ENCODE peak calls at places on chromosomes 16 and 17, in nine cellular contexts. Z is GM23248, H is hepatocyte, Y is MM.1S, Q is OCI-LY7, D is GM23338, P is SK-N-SH, L is HCT116, M is PC-3. F is an unnamed sample.

GRCh38 chr17:57305329-57305728 is 49.0 kb downstream of the MSI2 start:
- DNase-seq in Y (no peak), D (no peak), H (no peak), M (no peak), Z (no peak), Q (no peak), P (no peak), L (no peak), F (no peak)

GRCh38 chr17:45284176-45285140 is 22.6 kb upstream of the SPATA32 start:
- DNase-seq in H (no peak), D (peak), Z (no peak), P (no peak), L (no peak), M (peak), Q (peak), Y (peak), F (peak)

GRCh38 chr16:49148410-49148809 is 133.2 kb downstream of the CBLN1 start:
- DNase-seq in D (no peak), Z (no peak), P (no peak), L (no peak), Q (peak), M (no peak), H (no peak), Y (peak), F (no peak)

GRCh38 chr17:62891659-62892058 is 74.4 kb upstream of the TANC2 start:
- DNase-seq in Q (no peak), Y (no peak), P (no peak), Z (no peak), H (no peak), M (no peak), D (no peak), L (no peak), F (no peak)

GRCh38 chr17:66255112-66255511 is 25.9 kb upstream of the APOH start:
- DNase-seq in Y (peak), Q (peak), H (peak), Z (peak), L (peak), D (peak), P (peak), M (peak), F (peak)

GRCh38 chr17:41416478-41416877 is 7.9 kb downstream of the KRT37 start:
- DNase-seq in D (no peak), Z (no peak), H (no peak), Q (no peak), L (no peak), M (no peak), Y (no peak), P (no peak), F (no peak)

GRCh38 chr17:65662166-65662565 is 100.7 kb upstream of the AXIN2 start:
- DNase-seq in Q (no peak), Y (no peak), M (no peak), L (no peak), D (no peak), P (no peak), H (no peak), Z (peak), F (no peak)

GRCh38 chr17:63433746-63434591 is 12.1 kb downstream of the CYB561 start:
- DNase-seq in L (no peak), Q (no peak), M (peak), Z (peak), Y (no peak), P (peak), D (no peak), H (peak), F (no peak)

GRCh38 chr17:63439682-63440081 is 6.4 kb downstream of the CYB561 start:
- DNase-seq in M (peak), L (no peak), Y (peak), Q (no peak), D (no peak), Z (peak), P (no peak), H (no peak), F (no peak)

GRCh38 chr16:53115773-53116172 is 61.0 kb downstream of the CHD9 start:
- DNase-seq in P (no peak), D (no peak), L (no peak), Z (no peak), M (no peak), Q (no peak), H (no peak), Y (no peak), F (no peak)

GRCh38 chr17:28716740-28717577 is 709 bp downstream of the RAB34 start:
- DNase-seq in L (no peak), Q (no peak), Y (no peak), M (peak), D (peak), Z (peak), P (no peak), H (peak), F (peak)

GRCh38 chr17:29659155-29659554 is 36.4 kb upstream of the CORO6 start:
- DNase-seq in M (no peak), Y (no peak), H (no peak), L (no peak), Q (no peak), Z (no peak), D (no peak), P (no peak), F (no peak)

GRCh38 chr17:47218896-47219430 is 9.8 kb downstream of the MYL4 start:
- DNase-seq in Z (no peak), Q (peak), L (no peak), D (no peak), P (peak), Y (no peak), H (no peak), M (no peak), F (no peak)

GRCh38 chr17:58247511-58248363 is 9.4 kb downstream of the LPO start:
- DNase-seq in L (no peak), D (no peak), Z (no peak), Q (no peak), P (no peak), M (no peak), Y (no peak), H (no peak), F (no peak)

GRCh38 chr16:49489686-49490320 is 116.2 kb downstream of the C16orf78 start:
- DNase-seq in L (no peak), D (no peak), Z (no peak), P (no peak), Y (no peak), Q (peak), M (no peak), H (no peak), F (no peak)

GRCh38 chr16:23508589-23509440 is 1.5 kb downstream of the GGA2 start:
- DNase-seq in H (peak), D (peak), Z (peak), L (no peak), M (peak), P (no peak), Y (no peak), Q (peak), F (peak)

GRCh38 chr17:39730095-39730921 is at the start of gene MIEN1:
- DNase-seq in L (peak), D (peak), Z (peak), Q (peak), P (peak), M (peak), H (peak), Y (peak), F (peak)

GRCh38 chr16:22008215-22009142 is 568 bp downstream of the MOSMO start:
- DNase-seq in P (peak), M (no peak), L (no peak), Z (peak), D (peak), H (peak), Y (no peak), Q (peak), F (peak)

GRCh38 chr17:31167111-31167510 is 72.3 kb downstream of the NF1 start:
- DNase-seq in M (no peak), L (no peak), D (no peak), Y (no peak), P (no peak), H (no peak), Q (no peak), Z (no peak), F (no peak)

GRCh38 chr17:51353296-51353695 is 93.0 kb downstream of the UTP18 start:
- DNase-seq in Y (no peak), H (peak), D (no peak), P (no peak), M (no peak), Q (no peak), Z (no peak), L (no peak), F (no peak)
- H3K4me3 ChIP-seq in Y (no peak), H (no peak), D (no peak), P (no peak), M (no peak), Q (no peak), Z (no peak), L (no peak), F (no peak)

GRCh38 chr17:81387235-81388060 is 7.8 kb upstream of the BAHCC1 start:
- DNase-seq in Q (no peak), M (peak), Z (peak), H (peak), Y (no peak), D (peak), P (peak), L (no peak), F (peak)
- TF ChIP-seq EZH2phosphoT487 in Q (no peak), M (no peak), Z (no peak), H (no peak), Y (no peak), D (no peak), P (no peak), L (no peak), F (no peak)

GRCh38 chr17:4186244-4186920 is 43.4 kb downstream of the CYB5D2 start:
- DNase-seq in H (no peak), P (no peak), Q (no peak), D (no peak), Z (no peak), M (no peak), L (no peak), Y (no peak), F (no peak)

GRCh38 chr17:4185656-4186055 is 42.7 kb downstream of the CYB5D2 start:
- DNase-seq in M (no peak), Z (no peak), Q (no peak), L (no peak), P (no peak), Y (no peak), D (no peak), H (no peak), F (no peak)

GRCh38 chr17:4188076-4188475 is 45.1 kb downstream of the CYB5D2 start:
- DNase-seq in D (no peak), L (no peak), M (no peak), Q (no peak), P (no peak), Z (no peak), Y (no peak), H (no peak), F (no peak)

GRCh38 chr17:4187076-4187475 is 44.1 kb downstream of the CYB5D2 start:
- DNase-seq in Q (no peak), Y (no peak), P (no peak), D (peak), Z (no peak), M (no peak), L (no peak), H (no peak), F (peak)

DNA sequence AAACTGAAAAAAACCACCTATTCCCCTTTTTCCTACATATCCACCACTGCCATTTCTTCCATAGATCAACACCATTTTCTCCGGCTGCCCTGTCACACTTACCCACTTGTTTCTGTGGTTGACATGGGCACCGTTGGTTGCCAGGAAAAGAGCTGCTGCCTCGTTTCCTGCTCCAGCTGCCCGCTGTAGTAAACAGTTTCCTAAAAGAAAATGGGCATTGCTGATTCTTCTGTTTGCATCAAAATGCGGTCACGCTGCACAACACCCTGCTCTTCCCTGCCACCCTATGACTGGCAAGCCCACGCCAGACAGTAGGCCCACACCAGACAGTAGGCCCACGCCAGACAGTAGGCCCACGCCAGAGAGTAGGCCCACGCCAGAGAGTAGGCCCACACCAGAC is 46.3 kb downstream of the CYB5D2 start:
- DNase-seq in Z (no peak), Q (no peak), H (no peak), Y (no peak), M (no peak), D (no peak), P (no peak), L (no peak), F (no peak)
- H2AFZ ChIP-seq in Z (no peak), Q (no peak), H (no peak), Y (no peak), M (no peak), D (no peak), P (no peak), L (no peak), F (no peak)

DNA sequence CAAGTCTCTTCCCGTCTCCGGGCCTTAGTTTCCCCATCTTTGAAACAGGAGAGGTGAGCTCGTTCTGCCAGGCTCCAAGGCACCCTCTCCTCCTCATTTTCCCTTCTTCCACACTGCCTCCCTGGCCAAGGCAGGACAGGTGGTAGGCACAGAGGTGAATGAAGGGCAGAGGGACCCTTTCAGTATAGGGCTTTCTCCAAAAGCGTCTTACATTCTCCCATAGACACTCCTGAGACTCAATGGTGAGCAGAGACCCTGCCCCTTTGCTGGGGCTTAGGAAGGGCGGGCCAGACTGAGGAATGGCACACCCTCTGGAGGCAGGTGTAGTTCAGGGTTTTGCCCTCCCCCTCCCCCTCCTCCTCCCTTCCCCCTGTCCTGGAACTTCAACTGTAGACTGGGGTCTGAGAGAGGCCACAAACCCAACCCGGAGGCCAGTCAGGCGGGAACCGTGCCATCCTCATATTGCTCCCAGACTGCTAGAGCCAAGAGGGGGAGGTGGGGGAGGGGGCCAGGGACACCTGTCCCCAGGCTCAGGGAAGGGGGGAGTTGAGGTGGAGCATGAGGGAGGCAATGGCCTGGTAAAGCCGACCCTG is 1.9 kb downstream of the PLEKHH3 start:
- DNase-seq in H (no peak), Y (no peak), D (peak), L (no peak), Z (no peak), Q (peak), M (no peak), P (no peak), F (peak)
- H3K4me3 ChIP-seq in H (peak), Y (peak), D (peak), L (peak), Z (peak), Q (peak), M (peak), P (peak), F (peak)

GRCh38 chr16:59169168-59169567 is 435.1 kb upstream of the GOT2 start:
- DNase-seq in L (no peak), H (no peak), D (peak), Y (no peak), Z (no peak), P (no peak), M (no peak), Q (no peak), F (no peak)

GRCh38 chr16:59168715-59169114 is 434.6 kb upstream of the GOT2 start:
- DNase-seq in L (no peak), D (no peak), M (no peak), P (no peak), H (no peak), Z (no peak), Q (no peak), Y (no peak), F (no peak)

GRCh38 chr16:59170065-59170712 is 436.1 kb upstream of the GOT2 start:
- DNase-seq in M (no peak), H (no peak), D (peak), Q (no peak), Z (no peak), P (no peak), L (no peak), Y (no peak), F (no peak)

DNA sequence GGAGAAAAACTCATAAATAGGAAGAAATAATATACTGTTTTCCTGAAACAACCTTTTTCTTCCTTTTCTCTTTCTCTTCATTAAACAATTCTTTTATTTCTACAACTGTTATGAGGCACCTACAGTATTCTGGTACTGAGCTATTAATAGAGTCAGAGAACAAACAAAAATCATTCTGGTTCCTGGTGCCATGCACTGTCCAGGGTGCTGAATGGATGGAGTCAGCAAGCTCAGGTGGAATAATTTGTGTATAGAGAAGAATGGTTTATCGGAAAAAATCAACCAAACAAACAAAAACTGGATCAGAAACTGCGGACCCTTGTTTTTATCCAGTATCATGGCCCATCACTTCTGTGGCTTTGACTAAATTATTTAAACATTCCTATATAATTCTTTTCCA is 430.3 kb upstream of the GOT2 start:
- DNase-seq in H (peak), M (no peak), P (no peak), Y (no peak), Z (peak), Q (no peak), D (peak), L (no peak), F (peak)
- TF ChIP-seq EZH2phosphoT487 in H (no peak), M (no peak), P (no peak), Y (no peak), Z (no peak), Q (no peak), D (no peak), L (no peak), F (no peak)

GRCh38 chr16:58863761-58864160 is 129.6 kb upstream of the GOT2 start:
- DNase-seq in L (no peak), P (peak), M (no peak), H (no peak), Y (no peak), D (no peak), Z (no peak), Q (no peak), F (no peak)

GRCh38 chr16:58866935-58867334 is 132.8 kb upstream of the GOT2 start:
- DNase-seq in H (no peak), Y (no peak), Q (no peak), D (no peak), P (no peak), L (no peak), M (no peak), Z (no peak), F (no peak)

GRCh38 chr16:58862334-58863024 is 128.4 kb upstream of the GOT2 start:
- DNase-seq in Q (no peak), M (no peak), H (no peak), L (no peak), Z (no peak), D (peak), P (no peak), Y (no peak), F (no peak)

GRCh38 chr16:58859958-58860669 is 126.0 kb upstream of the GOT2 start:
- DNase-seq in P (peak), D (no peak), Z (no peak), Y (no peak), H (no peak), L (no peak), Q (no peak), M (no peak), F (no peak)

DNA sequence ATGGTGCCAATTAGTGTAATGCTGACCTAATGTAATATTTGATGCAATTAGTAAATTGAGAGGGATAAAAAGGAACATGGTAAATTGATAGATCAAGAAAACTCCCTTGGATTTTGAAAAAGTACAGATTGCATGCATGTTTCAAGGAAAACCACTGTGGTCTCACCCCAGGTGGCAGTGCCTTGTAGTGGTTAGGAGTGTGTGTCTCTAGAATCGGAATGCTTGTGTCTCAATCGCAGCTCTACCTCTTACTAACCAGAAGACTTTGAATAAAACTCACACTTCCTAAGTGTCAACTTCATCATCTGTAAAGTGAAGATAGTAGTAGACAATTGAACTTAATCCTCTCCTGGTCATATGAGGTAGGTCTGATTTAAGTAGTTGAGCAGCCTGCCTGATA is 128.9 kb upstream of the GOT2 start:
- DNase-seq in D (peak), M (no peak), Q (no peak), P (no peak), L (no peak), H (no peak), Y (no peak), Z (no peak), F (no peak)
- H2AFZ ChIP-seq in D (no peak), M (no peak), Q (no peak), P (no peak), L (no peak), H (no peak), Y (no peak), Z (no peak), F (peak)

DNA sequence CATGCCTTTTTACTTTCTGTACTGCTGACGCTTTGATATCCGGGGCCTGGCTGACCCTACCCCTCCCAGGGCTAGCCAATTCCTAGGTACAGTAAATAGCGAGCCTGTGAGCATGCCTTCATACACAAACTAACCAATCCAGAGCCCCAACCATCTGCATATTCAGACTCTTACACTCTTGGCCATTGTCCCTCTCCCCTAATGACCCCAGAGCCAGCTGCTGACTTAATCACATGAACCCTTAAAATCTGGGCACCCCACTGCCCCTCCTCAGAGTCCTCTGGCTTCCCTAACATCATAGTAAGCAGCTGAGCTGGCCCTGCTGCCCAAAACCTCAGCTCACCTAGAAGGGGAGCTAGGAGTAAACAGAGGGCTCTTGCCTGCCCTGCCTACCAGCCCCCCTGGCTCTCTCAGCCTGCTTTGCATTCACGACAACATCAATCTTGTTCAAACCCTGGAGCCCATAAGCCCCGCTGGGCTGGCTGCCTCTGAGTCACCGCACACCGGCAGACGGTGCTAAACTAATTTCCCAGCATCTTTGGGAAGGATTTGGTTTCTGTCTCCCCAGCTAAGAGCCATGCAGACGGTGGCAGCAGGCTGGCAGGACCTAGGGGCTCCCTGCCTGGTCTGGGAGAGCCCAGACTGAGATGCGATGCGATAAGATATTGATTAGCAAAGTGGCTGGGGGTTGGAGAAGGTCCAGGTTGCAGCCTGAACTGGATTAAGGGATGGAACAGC is 63.2 kb downstream of the CLEC19A start:
- DNase-seq in P (peak), D (peak), L (no peak), Z (peak), Q (no peak), Y (no peak), H (no peak), M (no peak), F (peak)
- H3K4me3 ChIP-seq in P (no peak), D (peak), L (no peak), Z (no peak), Q (no peak), Y (no peak), H (no peak), M (no peak), F (peak)

GRCh38 chr16:73018796-73019455 is 29.0 kb downstream of the ZFHX3 start:
- DNase-seq in Q (no peak), H (no peak), Z (no peak), D (no peak), L (no peak), Y (no peak), M (no peak), P (no peak), F (no peak)

GRCh38 chr16:73022534-73022933 is 25.4 kb downstream of the ZFHX3 start:
- DNase-seq in D (no peak), H (no peak), Y (no peak), P (no peak), Q (no peak), L (no peak), M (no peak), Z (no peak), F (no peak)

GRCh38 chr16:73021866-73022495 is 25.9 kb downstream of the ZFHX3 start:
- DNase-seq in D (no peak), Q (no peak), Y (no peak), L (no peak), P (no peak), Z (no peak), H (no peak), M (no peak), F (no peak)

GRCh38 chr16:73019456-73020362 is 28.2 kb downstream of the ZFHX3 start:
- DNase-seq in D (no peak), Y (no peak), M (peak), Z (peak), P (no peak), H (peak), L (peak), Q (no peak), F (no peak)

GRCh38 chr16:73020409-73020884 is 27.5 kb downstream of the ZFHX3 start:
- DNase-seq in Z (peak), H (peak), M (peak), Q (no peak), L (peak), P (no peak), D (no peak), Y (no peak), F (no peak)
- TF ChIP-seq EZH2phosphoT487 in Z (no peak), H (no peak), M (no peak), Q (no peak), L (no peak), P (no peak), D (no peak), Y (no peak), F (no peak)

F was measured in neural progenitor cell.